ENCODE peak calls at places on chromosomes 7 and 10, in five cellular contexts. A, B, H, F and N are unnamed samples. For H4K20me1, the result is how much of the 10 kb centered on the place peaks cover.

GRCh38 chr10:3290550-3290949 is 118.0 kb upstream of the PITRM1 start:
- DNase-seq in A (no peak), B (no peak), H (no peak), F (no peak), N (no peak)

GRCh38 chr10:23158370-23158769 is 33.7 kb upstream of the PTF1A start:
- DNase-seq in A (peak), B (peak), H (peak), F (peak), N (no peak)

GRCh38 chr10:45464958-45465567 is 91.0 kb downstream of the ALOX5 start:
- DNase-seq in A (peak), B (peak), H (peak), F (peak), N (peak)

GRCh38 chr10:46033602-46034011 is 3.2 kb upstream of the NCOA4 start:
- DNase-seq in A (no peak), B (peak), H (peak), F (peak), N (no peak)

GRCh38 chr7:119175916-119176627 is 951.6 kb downstream of the ANKRD7 start:
- DNase-seq in A (peak), B (peak), H (peak), F (peak), N (peak)

GRCh38 chr7:121831320-121831719 is 41.6 kb upstream of the PTPRZ1 start:
- DNase-seq in A (no peak), B (peak), H (no peak), F (peak), N (peak)

GRCh38 chr10:62217683-62218082 is 51.0 kb downstream of the RTKN2 start:
- DNase-seq in A (no peak), B (no peak), H (no peak), F (no peak), N (no peak)

GRCh38 chr7:127239814-127240213 is 12.9 kb downstream of the GRM8 start:
- DNase-seq in A (peak), B (no peak), H (no peak), F (no peak), N (no peak)

GRCh38 chr10:13758302-13758701 is 171.5 kb downstream of the PRPF18 start:
- DNase-seq in A (peak), B (peak), H (peak), F (peak), N (peak)

GRCh38 chr10:99538287-99538917 is 5.7 kb downstream of the NKX2-3 start:
- DNase-seq in A (peak), B (no peak), H (no peak), F (no peak), N (no peak)

GRCh38 chr10:99539120-99539519 is 6.4 kb downstream of the NKX2-3 start:
- DNase-seq in A (no peak), B (no peak), H (no peak), F (no peak), N (no peak)

GRCh38 chr10:99540673-99541531 is 8.2 kb downstream of the NKX2-3 start:
- DNase-seq in A (peak), B (no peak), H (peak), F (no peak), N (no peak)

GRCh38 chr10:99539820-99540219 is 7.1 kb downstream of the NKX2-3 start:
- DNase-seq in A (no peak), B (no peak), H (no peak), F (no peak), N (no peak)

GRCh38 chr10:99540339-99540672 is 7.6 kb downstream of the NKX2-3 start:
- DNase-seq in A (peak), B (no peak), H (no peak), F (no peak), N (no peak)
- H4K20me1 ChIP-seq in A (under half), B (under half), H (under half), F (under half), N (under half)

DNA sequence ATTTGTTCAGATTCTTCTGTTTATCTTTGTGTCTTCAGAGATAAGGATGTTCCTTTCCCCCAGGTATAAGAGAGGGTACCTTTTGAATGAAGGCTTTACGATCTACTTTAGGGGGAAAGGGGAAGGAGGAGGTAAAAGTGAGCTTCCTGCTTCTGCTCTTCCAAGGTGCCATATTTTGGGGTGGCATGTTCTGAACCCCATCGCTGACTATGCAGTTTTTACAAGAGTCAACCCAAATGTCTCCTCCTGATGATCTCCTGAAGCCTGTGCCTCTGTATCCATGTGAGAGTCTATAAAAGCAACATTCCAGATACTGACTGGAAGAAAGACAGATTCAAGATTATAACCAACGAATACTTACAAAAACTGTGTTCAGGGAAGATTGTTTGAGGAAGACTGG is 102.5 kb downstream of the ZNF277 start:
- DNase-seq in A (no peak), B (no peak), H (no peak), F (no peak), N (no peak)
- H4K20me1 ChIP-seq in A (under half), B (under half), H (under half), F (under half), N (under half)

GRCh38 chr7:83799333-83799732 is 150.4 kb upstream of the SEMA3E start:
- DNase-seq in A (no peak), B (no peak), H (no peak), F (no peak), N (no peak)
- H4K20me1 ChIP-seq in A (under half), B (under half), H (under half), F (under half), N (under half)

DNA sequence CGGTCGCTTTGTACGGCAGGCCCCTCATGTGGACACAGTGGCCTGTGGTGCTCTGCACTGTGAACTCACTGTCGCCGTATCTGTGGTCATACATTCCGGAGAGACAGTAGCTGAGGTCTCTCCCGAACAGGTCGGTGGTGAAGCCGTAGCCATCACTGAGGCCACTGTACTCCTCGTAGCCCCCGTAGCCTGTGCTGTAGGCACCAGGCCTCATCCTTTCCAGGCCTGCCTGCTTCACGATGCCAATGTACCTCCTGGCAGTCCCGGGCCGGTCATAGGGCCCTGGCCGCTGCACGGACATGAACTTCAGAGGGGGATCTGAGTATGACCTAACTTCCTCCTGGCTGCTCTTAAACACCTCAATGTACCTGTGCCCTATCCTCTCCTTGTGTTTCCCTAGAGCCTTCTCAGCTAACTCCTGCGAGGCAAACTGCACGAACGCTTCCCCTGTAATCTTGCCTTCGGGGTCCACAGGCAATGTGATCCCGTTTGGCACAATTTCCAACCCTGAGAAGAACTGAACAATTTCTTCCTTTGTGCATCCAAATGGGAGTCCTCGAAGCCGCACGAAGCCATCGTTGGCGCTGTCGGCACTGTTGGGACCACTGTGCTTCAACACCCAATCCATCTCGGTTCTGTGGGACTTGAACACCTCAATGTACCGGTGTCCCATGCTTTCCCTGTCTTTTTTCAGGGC is 15.7 kb downstream of the FXYD4 start:
- DNase-seq in A (no peak), B (no peak), H (no peak), F (no peak), N (no peak)
- H4K20me1 ChIP-seq in A (under half), B (half or more), H (half or more), F (under half), N (under half)

GRCh38 chr7:47544416-47544815 is 37.5 kb downstream of the TNS3 start:
- DNase-seq in A (no peak), B (no peak), H (no peak), F (no peak), N (no peak)
- H4K20me1 ChIP-seq in A (under half), B (under half), H (under half), F (under half), N (under half)

GRCh38 chr7:35819310-35819709 is 18.5 kb downstream of the SEPTIN7 start:
- DNase-seq in A (no peak), B (no peak), H (no peak), F (no peak), N (no peak)

GRCh38 chr7:35816514-35816913 is 15.7 kb downstream of the SEPTIN7 start:
- DNase-seq in A (no peak), B (no peak), H (no peak), F (no peak), N (no peak)

GRCh38 chr7:35817181-35817580 is 16.3 kb downstream of the SEPTIN7 start:
- DNase-seq in A (no peak), B (no peak), H (no peak), F (no peak), N (no peak)

GRCh38 chr7:35818513-35818912 is 17.7 kb downstream of the SEPTIN7 start:
- DNase-seq in A (no peak), B (no peak), H (no peak), F (no peak), N (no peak)

GRCh38 chr7:35817930-35818329 is 17.1 kb downstream of the SEPTIN7 start:
- DNase-seq in A (no peak), B (no peak), H (no peak), F (no peak), N (no peak)
- H4K20me1 ChIP-seq in A (under half), B (half or more), H (half or more), F (under half), N (under half)